ENCODE peak calls at places on chromosomes 7 and 10, in six cellular contexts. One of them, this sample, is unnamed.

GRCh38 chr10:97321032-97321806 is 2.1 kb downstream of the FRAT1 start:
- DNase-seq in tibial nerve: peak; percentile 48
- DNase-seq in adrenal gland: peak; percentile 57
- DNase-seq in prostate gland: no peak
- DNase-seq in tibial artery: peak; percentile 76
- DNase-seq in WERI-Rb-1: no peak
- DNase-seq in this sample: no peak

GRCh38 chr7:80279760-80280159 is 145.1 kb downstream of the GNAI1 start:
- DNase-seq in adrenal gland: peak; percentile 79
- DNase-seq in tibial artery: no peak
- DNase-seq in prostate gland: no peak
- DNase-seq in tibial nerve: no peak
- DNase-seq in WERI-Rb-1: no peak
- DNase-seq in this sample: peak; percentile 82

GRCh38 chr10:98212204-98212603 is 55.8 kb downstream of the LOXL4 start:
- DNase-seq in prostate gland: no peak
- DNase-seq in tibial nerve: no peak
- DNase-seq in adrenal gland: no peak
- DNase-seq in WERI-Rb-1: no peak
- DNase-seq in tibial artery: no peak
- DNase-seq in this sample: peak; percentile 28

GRCh38 chr7:106329408-106329807 is 44.6 kb upstream of the NAMPT start:
- DNase-seq in adrenal gland: no peak
- DNase-seq in tibial nerve: no peak
- DNase-seq in prostate gland: no peak
- DNase-seq in WERI-Rb-1: no peak
- DNase-seq in tibial artery: no peak
- DNase-seq in this sample: no peak

GRCh38 chr7:34043461-34044318 is 138.4 kb downstream of the BMPER start:
- DNase-seq in tibial nerve: no peak
- DNase-seq in tibial artery: no peak
- DNase-seq in WERI-Rb-1: no peak
- DNase-seq in adrenal gland: no peak
- DNase-seq in prostate gland: no peak
- DNase-seq in this sample: no peak

GRCh38 chr7:2116903-2117680 is 115.7 kb downstream of the MAD1L1 start:
- DNase-seq in adrenal gland: peak; percentile 43
- DNase-seq in prostate gland: peak; percentile 53
- DNase-seq in tibial nerve: no peak
- DNase-seq in WERI-Rb-1: no peak
- DNase-seq in tibial artery: peak; percentile 76
- DNase-seq in this sample: peak; percentile 8

GRCh38 chr7:34131371-34131770 is 226.0 kb downstream of the BMPER start:
- DNase-seq in prostate gland: no peak
- DNase-seq in WERI-Rb-1: no peak
- DNase-seq in adrenal gland: no peak
- DNase-seq in tibial nerve: no peak
- DNase-seq in tibial artery: no peak
- DNase-seq in this sample: no peak

GRCh38 chr10:25831138-25831537 is 102.9 kb upstream of the MYO3A start:
- DNase-seq in tibial nerve: no peak
- DNase-seq in WERI-Rb-1: no peak
- DNase-seq in prostate gland: no peak
- DNase-seq in tibial artery: no peak
- DNase-seq in adrenal gland: no peak
- DNase-seq in this sample: no peak

GRCh38 chr10:28833313-28833712 is 156.0 kb downstream of the BAMBI start:
- DNase-seq in adrenal gland: no peak
- DNase-seq in WERI-Rb-1: no peak
- DNase-seq in tibial artery: no peak
- DNase-seq in tibial nerve: no peak
- DNase-seq in prostate gland: no peak
- DNase-seq in this sample: peak; percentile 90

GRCh38 chr10:59901481-59901880 is 4.9 kb downstream of the CCDC6 start:
- DNase-seq in WERI-Rb-1: no peak
- DNase-seq in adrenal gland: no peak
- DNase-seq in tibial nerve: no peak
- DNase-seq in prostate gland: no peak
- DNase-seq in tibial artery: no peak
- DNase-seq in this sample: no peak

GRCh38 chr10:43076311-43076875 is 476 bp upstream of the RET start:
- DNase-seq in tibial artery: no peak
- DNase-seq in adrenal gland: no peak
- DNase-seq in tibial nerve: no peak
- DNase-seq in prostate gland: no peak
- DNase-seq in WERI-Rb-1: no peak
- DNase-seq in this sample: no peak

GRCh38 chr7:1361756-1362125 is 97.5 kb downstream of the MICALL2 start:
- DNase-seq in prostate gland: no peak
- DNase-seq in tibial nerve: no peak
- DNase-seq in adrenal gland: no peak
- DNase-seq in WERI-Rb-1: no peak
- DNase-seq in tibial artery: no peak
- DNase-seq in this sample: no peak

GRCh38 chr7:14821757-14822480 is 80.6 kb downstream of the DGKB start:
- DNase-seq in tibial nerve: no peak
- DNase-seq in adrenal gland: no peak
- DNase-seq in tibial artery: no peak
- DNase-seq in WERI-Rb-1: no peak
- DNase-seq in prostate gland: no peak
- DNase-seq in this sample: no peak

GRCh38 chr7:1564603-1565022 is 5.2 kb downstream of the PSMG3 start:
- DNase-seq in WERI-Rb-1: no peak
- DNase-seq in prostate gland: no peak
- DNase-seq in tibial artery: no peak
- DNase-seq in tibial nerve: no peak
- DNase-seq in adrenal gland: no peak
- DNase-seq in this sample: no peak

GRCh38 chr7:867406-868188 is 8.8 kb upstream of the GET4 start:
- DNase-seq in adrenal gland: peak; percentile 66
- DNase-seq in tibial nerve: no peak
- DNase-seq in WERI-Rb-1: no peak
- DNase-seq in prostate gland: peak; percentile 88
- DNase-seq in tibial artery: peak; percentile 96
- DNase-seq in this sample: peak; percentile 64

GRCh38 chr7:105776986-105777910 is 99.2 kb downstream of the ATXN7L1 start:
- DNase-seq in tibial artery: no peak
- DNase-seq in tibial nerve: no peak
- DNase-seq in prostate gland: no peak
- DNase-seq in adrenal gland: peak; percentile 41
- DNase-seq in WERI-Rb-1: no peak
- DNase-seq in this sample: peak; percentile 65

GRCh38 chr10:73827346-73828089 is 16.1 kb upstream of the NDST2 start:
- DNase-seq in prostate gland: no peak
- DNase-seq in WERI-Rb-1: no peak
- DNase-seq in tibial nerve: no peak
- DNase-seq in tibial artery: no peak
- DNase-seq in adrenal gland: no peak
- DNase-seq in this sample: no peak

GRCh38 chr10:132142396-132143161 is 44.2 kb upstream of the DPYSL4 start:
- DNase-seq in tibial artery: peak; percentile 63
- DNase-seq in prostate gland: no peak
- DNase-seq in WERI-Rb-1: peak; percentile 69
- DNase-seq in adrenal gland: peak; percentile 52
- DNase-seq in tibial nerve: no peak
- DNase-seq in this sample: no peak

GRCh38 chr10:126939706-126940105 is 34.5 kb downstream of the DOCK1 start:
- DNase-seq in prostate gland: no peak
- DNase-seq in tibial artery: no peak
- DNase-seq in tibial nerve: no peak
- DNase-seq in WERI-Rb-1: no peak
- DNase-seq in adrenal gland: no peak
- DNase-seq in this sample: no peak

GRCh38 chr10:114023198-114023597 is 20.5 kb upstream of the ADRB1 start:
- DNase-seq in prostate gland: no peak
- DNase-seq in tibial nerve: no peak
- DNase-seq in adrenal gland: no peak
- DNase-seq in WERI-Rb-1: no peak
- DNase-seq in tibial artery: no peak
- DNase-seq in this sample: no peak

GRCh38 chr10:3525832-3526449 is 259.1 kb downstream of the KLF6 start:
- DNase-seq in tibial nerve: peak; percentile 51
- DNase-seq in WERI-Rb-1: no peak
- DNase-seq in prostate gland: no peak
- DNase-seq in adrenal gland: peak; percentile 78
- DNase-seq in tibial artery: peak; percentile 78
- DNase-seq in this sample: no peak

GRCh38 chr10:97336942-97337719 is 2.6 kb upstream of the FRAT2 start:
- DNase-seq in WERI-Rb-1: peak; percentile 31
- DNase-seq in tibial nerve: peak; percentile 53
- DNase-seq in tibial artery: no peak
- DNase-seq in adrenal gland: no peak
- DNase-seq in prostate gland: peak; percentile 89
- DNase-seq in this sample: peak; percentile 94

GRCh38 chr7:106031271-106032029 is 68.4 kb downstream of the CDHR3 start:
- DNase-seq in adrenal gland: no peak
- DNase-seq in tibial nerve: no peak
- DNase-seq in prostate gland: no peak
- DNase-seq in WERI-Rb-1: no peak
- DNase-seq in tibial artery: no peak
- DNase-seq in this sample: no peak

GRCh38 chr7:33300742-33301141 is 171.4 kb downstream of the BBS9 start:
- DNase-seq in WERI-Rb-1: no peak
- DNase-seq in prostate gland: no peak
- DNase-seq in tibial artery: no peak
- DNase-seq in adrenal gland: no peak
- DNase-seq in tibial nerve: no peak
- DNase-seq in this sample: no peak

GRCh38 chr7:48084727-48085432 is 4.2 kb upstream of the UPP1 start:
- DNase-seq in adrenal gland: peak; percentile 88
- DNase-seq in WERI-Rb-1: no peak
- DNase-seq in tibial artery: peak; percentile 92
- DNase-seq in prostate gland: no peak
- DNase-seq in tibial nerve: peak; percentile 90
- DNase-seq in this sample: no peak

GRCh38 chr10:78377362-78377761 is 343.7 kb downstream of the RPS24 start:
- DNase-seq in tibial artery: no peak
- DNase-seq in adrenal gland: no peak
- DNase-seq in prostate gland: no peak
- DNase-seq in tibial nerve: no peak
- DNase-seq in WERI-Rb-1: no peak
- DNase-seq in this sample: no peak

GRCh38 chr7:115558186-115558585 is 472.4 kb downstream of the TFEC start:
- DNase-seq in WERI-Rb-1: no peak
- DNase-seq in adrenal gland: no peak
- DNase-seq in tibial artery: no peak
- DNase-seq in prostate gland: no peak
- DNase-seq in tibial nerve: no peak
- DNase-seq in this sample: no peak

GRCh38 chr7:115561341-115562110 is 469.0 kb downstream of the TFEC start:
- DNase-seq in adrenal gland: no peak
- DNase-seq in tibial artery: no peak
- DNase-seq in prostate gland: no peak
- DNase-seq in tibial nerve: no peak
- DNase-seq in WERI-Rb-1: no peak
- DNase-seq in this sample: no peak

GRCh38 chr7:115559877-115560276 is 470.7 kb downstream of the TFEC start:
- DNase-seq in tibial artery: no peak
- DNase-seq in adrenal gland: no peak
- DNase-seq in prostate gland: no peak
- DNase-seq in tibial nerve: no peak
- DNase-seq in WERI-Rb-1: no peak
- DNase-seq in this sample: no peak
- H3K4me3 ChIP-seq in tibial artery: no peak overlapping the region
- H3K4me3 ChIP-seq in adrenal gland: no peak overlapping the region
- H3K4me3 ChIP-seq in prostate gland: no peak overlapping the region
- H3K4me3 ChIP-seq in tibial nerve: no peak overlapping the region
- H3K4me3 ChIP-seq in WERI-Rb-1: no peak overlapping the region
- H3K4me3 ChIP-seq in this sample: no peak overlapping the region

GRCh38 chr10:24115403-24115802 is 93.5 kb upstream of the KIAA1217 start:
- DNase-seq in tibial artery: no peak
- DNase-seq in adrenal gland: no peak
- DNase-seq in tibial nerve: no peak
- DNase-seq in WERI-Rb-1: no peak
- DNase-seq in prostate gland: no peak
- DNase-seq in this sample: no peak
- TF ChIP-seq CTCF in tibial artery: no peak
- TF ChIP-seq CTCF in adrenal gland: no peak
- TF ChIP-seq CTCF in tibial nerve: no peak
- TF ChIP-seq CTCF in WERI-Rb-1: no peak
- TF ChIP-seq CTCF in prostate gland: no peak
- TF ChIP-seq CTCF in this sample: no peak

GRCh38 chr10:72219229-72219814 is 3.2 kb upstream of the ASCC1 start:
- DNase-seq in tibial artery: peak; percentile 48
- DNase-seq in tibial nerve: no peak
- DNase-seq in prostate gland: no peak
- DNase-seq in WERI-Rb-1: no peak
- DNase-seq in adrenal gland: no peak
- DNase-seq in this sample: no peak
- H3K4me3 ChIP-seq in tibial artery: no peak overlapping the region
- H3K4me3 ChIP-seq in tibial nerve: no peak overlapping the region
- H3K4me3 ChIP-seq in prostate gland: no peak overlapping the region
- H3K4me3 ChIP-seq in WERI-Rb-1: no peak overlapping the region
- H3K4me3 ChIP-seq in adrenal gland: no peak overlapping the region
- H3K4me3 ChIP-seq in this sample: no peak overlapping the region

GRCh38 chr10:84256510-84257342 is 11.9 kb downstream of the RGR start:
- DNase-seq in prostate gland: no peak
- DNase-seq in adrenal gland: peak; percentile 53
- DNase-seq in WERI-Rb-1: peak; percentile 72
- DNase-seq in tibial nerve: peak; percentile 21
- DNase-seq in tibial artery: no peak
- DNase-seq in this sample: no peak
- TF ChIP-seq CTCF in prostate gland: no peak
- TF ChIP-seq CTCF in adrenal gland: peak; percentile 47
- TF ChIP-seq CTCF in WERI-Rb-1: peak; percentile 70
- TF ChIP-seq CTCF in tibial nerve: peak; percentile 74
- TF ChIP-seq CTCF in tibial artery: peak; percentile 26
- TF ChIP-seq CTCF in this sample: peak; percentile 35

DNA sequence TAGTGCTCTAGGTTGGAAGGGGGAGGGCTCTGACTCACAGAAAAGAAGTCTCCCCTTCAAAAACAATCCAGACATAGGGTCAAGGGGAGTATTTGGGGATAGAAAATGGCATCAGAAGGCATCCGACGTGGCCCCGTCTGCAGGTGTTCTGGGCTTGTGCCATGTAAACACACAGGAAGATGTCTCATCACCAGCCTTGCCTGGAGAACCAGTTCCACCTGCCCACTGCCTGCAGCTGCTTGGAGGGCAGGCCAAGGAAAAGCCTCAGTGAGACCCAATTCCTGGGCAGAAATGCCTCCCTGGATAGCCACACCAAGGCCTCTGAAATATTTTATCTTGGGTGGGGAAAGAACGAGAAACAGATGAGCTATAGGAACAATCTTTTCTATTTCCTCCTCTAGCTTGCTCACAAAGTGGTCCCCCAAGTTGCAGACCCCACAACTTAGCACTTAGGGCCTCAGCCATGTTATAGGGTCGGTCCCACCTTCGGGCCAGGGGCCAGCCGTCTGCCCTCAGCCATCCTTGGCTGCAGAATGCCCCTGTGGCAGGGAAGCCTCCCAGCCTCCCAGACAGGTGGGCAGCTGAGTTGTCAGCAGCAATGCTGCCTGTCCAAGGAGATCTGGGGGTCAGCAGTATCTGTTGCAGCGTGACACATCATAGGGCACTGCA is 54.3 kb upstream of the ECHDC3 start:
- DNase-seq in adrenal gland: no peak
- DNase-seq in WERI-Rb-1: no peak
- DNase-seq in prostate gland: peak; percentile 69
- DNase-seq in tibial artery: no peak
- DNase-seq in tibial nerve: no peak
- DNase-seq in this sample: peak; percentile 75
- H3K4me3 ChIP-seq in adrenal gland: no peak overlapping the region
- H3K4me3 ChIP-seq in WERI-Rb-1: no peak overlapping the region
- H3K4me3 ChIP-seq in prostate gland: no peak overlapping the region
- H3K4me3 ChIP-seq in tibial artery: no peak overlapping the region
- H3K4me3 ChIP-seq in tibial nerve: no peak overlapping the region
- H3K4me3 ChIP-seq in this sample: no peak overlapping the region

This sample was measured in LNCaP clone FGC.